ENCODE peak calls at places on chromosomes 13 and 19, in four cellular contexts. G is K562, S is HepG2, Z is GM12878. W is an unnamed sample.
A peak's percentile ranks its signal among the peaks of the same experiment; 100 is the strongest.

GRCh38 chr13:30900952-30901749 is 4.9 kb upstream of the MEDAG start:
- DNase-seq in Z (no peak), S (no peak), G (no peak), W (no peak)

GRCh38 chr13:76210262-76210661 is 574.1 kb downstream of the LMO7 start:
- DNase-seq in Z (no peak), S (no peak), G (no peak), W (no peak)

GRCh38 chr13:106695139-106695538 is 127.2 kb upstream of the ARGLU1 start:
- DNase-seq in Z (no peak), G (no peak), S (no peak), W (no peak)

GRCh38 chr13:46355906-46356305 is 31.1 kb downstream of the RUBCNL start:
- DNase-seq in Z (no peak), G (no peak), S (no peak), W (no peak)

GRCh38 chr13:50907781-50908180 is 1.8 kb upstream of the RNASEH2B start:
- DNase-seq in Z (no peak), S (no peak), G (no peak), W (no peak)

GRCh38 chr13:47639716-47640447 is 361.2 kb downstream of the SUCLA2 start:
- DNase-seq in G (no peak), Z (no peak), S (no peak), W (no peak)

GRCh38 chr19:4051175-4052101 is 15.3 kb downstream of the ZBTB7A start:
- DNase-seq in G (no peak), S (peak; percentile 44), Z (no peak), W (no peak)

GRCh38 chr13:73914119-73914518 is 220.1 kb downstream of the KLF12 start:
- DNase-seq in Z (no peak), S (no peak), G (no peak), W (no peak)

GRCh38 chr13:35664747-35665146 is 188.3 kb upstream of the MAB21L1 start:
- DNase-seq in S (no peak), G (no peak), Z (no peak), W (no peak)

GRCh38 chr19:42313096-42313839 is at the start of gene TMEM145:
- DNase-seq in G (peak; percentile 92), Z (no peak), S (no peak), W (peak; percentile 84)

GRCh38 chr13:99312493-99312883 is 5.3 kb upstream of the GPR183 start:
- DNase-seq in Z (no peak), G (no peak), S (no peak), W (no peak)

GRCh38 chr19:14472202-14472961 is 2.8 kb downstream of the PTGER1 start:
- DNase-seq in S (no peak), G (peak; percentile 88), Z (no peak), W (peak; percentile 92)

GRCh38 chr19:17778621-17779280 is 16.2 kb upstream of the B3GNT3 start:
- DNase-seq in S (no peak), Z (no peak), G (peak; percentile 78), W (peak; percentile 79)

GRCh38 chr13:95226051-95226450 is 75.2 kb downstream of the ABCC4 start:
- DNase-seq in G (no peak), S (no peak), Z (no peak), W (no peak)

GRCh38 chr13:113796948-113797676 is 38.1 kb downstream of the TMEM255B start:
- DNase-seq in G (no peak), S (no peak), Z (no peak), W (no peak)

GRCh38 chr13:76939215-76939614 is 9.1 kb upstream of the ACOD1 start:
- DNase-seq in G (no peak), Z (no peak), S (no peak), W (no peak)

GRCh38 chr13:49125964-49126363 is 94.2 kb upstream of the MLNR start:
- DNase-seq in S (no peak), Z (no peak), G (no peak), W (no peak)

GRCh38 chr13:34826432-34826831 is 115.6 kb upstream of the NBEA start:
- DNase-seq in Z (no peak), G (no peak), S (peak; percentile 3), W (no peak)

GRCh38 chr19:4473708-4474503 is 1.8 kb downstream of the HDGFL2 start:
- DNase-seq in G (no peak), Z (no peak), S (no peak), W (peak; percentile 55)

DNA sequence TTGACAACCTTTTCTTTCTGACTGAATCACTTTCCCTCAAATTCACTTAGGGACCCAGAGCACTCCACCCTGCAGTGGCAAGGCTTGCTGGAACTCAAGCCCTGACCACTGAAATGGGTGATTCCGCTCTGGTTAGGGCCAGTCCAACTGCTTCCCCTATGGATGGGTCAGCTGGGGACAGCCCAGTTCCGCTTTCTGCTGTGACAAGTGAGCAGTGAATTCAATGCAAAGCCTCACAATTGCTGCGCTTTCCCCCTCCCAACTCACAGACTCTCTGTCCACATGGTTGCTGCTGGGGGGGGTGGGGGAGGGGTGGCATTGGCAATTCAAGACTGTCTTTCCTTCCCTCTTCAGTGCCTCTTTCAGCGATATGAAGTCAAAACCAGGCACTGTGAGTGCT is 18.7 kb downstream of the CD70 start:
- DNase-seq in S (no peak), G (no peak), Z (no peak), W (peak; percentile 9)
- TF ChIP-seq POLR2AphosphoS5 in S (no peak), G (no peak), Z (no peak), W (no peak)

GRCh38 chr13:111035861-111036260 is 79.2 kb upstream of the ARHGEF7 start:
- DNase-seq in G (no peak), S (no peak), Z (no peak), W (no peak)

GRCh38 chr13:111031531-111031961 is 83.6 kb upstream of the ARHGEF7 start:
- DNase-seq in Z (no peak), S (no peak), G (no peak), W (no peak)

GRCh38 chr13:111036665-111037064 is 78.4 kb upstream of the ARHGEF7 start:
- DNase-seq in Z (no peak), S (no peak), G (no peak), W (no peak)

GRCh38 chr13:111034811-111035210 is 80.3 kb upstream of the ARHGEF7 start:
- DNase-seq in Z (no peak), S (no peak), G (no peak), W (no peak)

DNA sequence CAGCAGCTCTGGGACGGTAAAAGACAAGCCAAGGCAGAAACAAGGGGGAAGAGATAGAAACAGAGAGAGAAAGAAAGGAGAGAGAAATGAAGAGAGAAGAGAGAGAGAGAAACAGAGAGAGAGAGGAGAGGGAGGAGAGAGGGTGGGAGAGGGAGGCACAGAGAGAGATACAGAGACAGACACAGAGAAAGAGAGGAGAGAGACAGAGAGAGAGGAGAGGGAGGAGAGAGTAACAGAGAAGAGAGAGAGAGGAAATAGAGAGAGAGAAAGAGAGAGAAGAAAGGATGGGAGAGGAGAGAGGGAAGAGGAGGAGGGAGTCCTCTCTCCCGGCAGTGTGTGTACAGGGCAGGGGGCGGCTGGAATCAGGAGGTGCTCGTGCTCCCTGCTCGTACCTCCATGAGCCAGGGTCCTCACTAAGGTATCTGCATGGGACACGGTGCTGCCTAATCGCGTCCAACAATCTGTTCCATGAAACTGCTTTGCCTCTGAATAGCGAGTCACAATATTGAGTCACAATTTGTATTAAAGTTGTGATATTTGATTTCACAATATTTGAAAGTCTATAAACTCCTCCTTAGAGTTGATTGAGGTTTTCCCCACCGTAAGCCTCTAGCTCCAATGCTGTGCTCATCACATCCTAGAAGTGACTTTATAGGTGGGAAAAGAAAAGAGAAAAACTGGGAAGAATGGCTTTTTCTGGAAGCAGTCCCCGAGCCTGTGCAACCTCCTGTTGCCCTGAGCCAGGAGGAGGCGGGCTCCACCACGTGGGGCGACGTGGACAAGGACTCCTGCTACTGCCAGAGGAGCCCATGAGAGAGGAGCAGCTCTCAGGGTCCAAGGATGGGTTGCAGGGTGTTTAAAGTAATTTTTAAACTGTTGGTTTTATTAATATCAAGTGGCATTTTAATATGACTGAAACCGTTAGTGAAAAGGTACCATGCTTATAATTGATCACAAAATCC is 81.7 kb upstream of the ARHGEF7 start:
- DNase-seq in Z (no peak), G (no peak), S (no peak), W (no peak)
- H3K4me2 ChIP-seq in Z (no peak overlapping the region), G (no peak overlapping the region), S (no peak overlapping the region), W (no peak overlapping the region)

GRCh38 chr13:40026741-40027140 is 371.3 kb downstream of the COG6 start:
- DNase-seq in Z (peak; percentile 62), G (no peak), S (no peak), W (no peak)
- TF ChIP-seq JUNB in Z (no peak), G (no peak), S (no peak), W (no peak)

DNA sequence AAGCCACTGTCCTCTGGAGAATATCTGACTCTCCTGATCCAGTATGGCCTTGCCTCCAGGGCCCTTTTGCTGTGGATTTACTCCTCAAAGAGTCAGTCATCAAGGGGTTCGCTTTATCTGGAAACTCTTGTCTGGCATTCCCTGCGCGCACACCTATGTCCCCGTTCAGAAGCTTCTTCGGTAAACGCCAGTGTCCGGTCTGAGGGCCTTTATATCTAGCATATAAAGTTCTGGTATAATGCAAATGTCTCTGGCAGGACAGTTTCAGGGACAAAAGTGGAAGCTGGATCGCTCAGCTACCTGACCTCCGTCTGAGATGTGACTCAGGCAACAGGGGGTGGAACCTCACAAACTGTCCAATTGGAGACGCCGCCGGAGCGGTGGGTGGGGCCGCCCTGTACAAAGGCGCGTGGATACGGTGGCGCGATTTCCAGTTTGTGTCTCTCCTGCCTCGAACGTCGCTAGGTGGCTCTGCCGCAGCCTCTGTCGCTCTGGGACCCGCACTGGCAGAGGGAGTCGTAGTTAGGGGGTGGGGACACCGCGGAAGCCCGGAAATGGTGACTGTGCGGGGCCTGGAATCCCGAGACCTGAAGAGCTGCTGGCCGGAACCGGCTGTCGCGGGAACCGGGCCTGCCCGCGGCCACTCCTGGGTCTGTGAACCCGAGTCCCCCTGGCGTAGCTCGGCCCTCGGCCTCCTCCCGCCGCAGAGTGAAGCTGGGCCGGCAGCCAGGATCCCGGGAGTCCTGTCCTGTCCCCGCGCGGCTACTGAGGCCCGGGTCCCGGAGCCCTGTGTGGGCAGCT is 10.6 kb upstream of the ZNF709 start:
- DNase-seq in G (peak; percentile 71), Z (peak; percentile 74), S (peak; percentile 95), W (peak; percentile 98)
- TF ChIP-seq POLR2AphosphoS5 in G (peak; percentile 39), Z (peak; percentile 86), S (peak; percentile 95), W (peak; percentile 97)

GRCh38 chr13:41699759-41700158 is 242.4 kb downstream of the RGCC start:
- DNase-seq in S (no peak), Z (no peak), G (no peak), W (no peak)

GRCh38 chr13:41697578-41697977 is 240.2 kb downstream of the RGCC start:
- DNase-seq in Z (no peak), G (no peak), S (no peak), W (peak; percentile 25)

GRCh38 chr13:41693434-41693833 is 236.1 kb downstream of the RGCC start:
- DNase-seq in Z (no peak), S (no peak), G (no peak), W (no peak)

GRCh38 chr13:41694902-41695301 is 237.6 kb downstream of the RGCC start:
- DNase-seq in Z (peak; percentile 7), S (no peak), G (no peak), W (no peak)

DNA sequence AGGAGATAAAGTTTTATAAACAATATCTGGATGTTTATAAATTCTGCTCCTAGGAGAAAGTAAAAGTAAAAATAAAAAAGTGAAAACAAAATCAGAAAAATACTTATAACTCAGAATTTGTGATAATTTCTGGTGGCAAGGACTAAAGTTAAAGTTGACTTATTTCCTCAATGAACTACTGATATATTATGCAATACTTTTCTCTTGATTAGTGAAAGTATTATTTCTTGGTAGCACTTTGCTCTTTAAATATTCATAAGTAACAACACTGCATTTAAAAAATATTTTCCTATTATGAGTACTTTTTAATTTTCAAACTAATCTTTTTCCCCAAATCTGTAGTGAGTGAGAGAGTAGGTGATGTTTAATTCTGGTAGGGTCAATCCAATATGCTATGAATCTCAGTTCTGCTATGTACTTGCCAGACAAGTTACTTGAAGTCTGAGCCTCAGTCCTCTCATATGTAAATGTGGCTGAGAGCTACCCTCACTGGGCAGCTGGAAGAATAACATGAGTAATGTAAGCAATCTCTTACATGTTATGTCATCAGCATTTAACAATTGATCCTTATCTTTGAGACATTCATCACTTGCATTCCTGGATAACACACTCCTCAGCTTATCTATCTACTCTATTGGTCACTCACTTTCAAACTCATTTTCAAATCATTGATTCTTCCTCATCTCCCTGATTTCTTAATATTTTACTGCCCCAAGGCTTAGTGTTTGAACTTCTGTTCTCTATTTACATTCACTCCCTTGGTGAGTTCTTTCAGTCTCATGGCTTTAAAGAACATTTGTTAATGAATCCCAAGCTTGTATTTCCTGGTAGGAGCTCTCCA is 239.0 kb downstream of the RGCC start:
- DNase-seq in G (no peak), Z (no peak), S (peak; percentile 2), W (peak; percentile 63)
- H3K4me2 ChIP-seq in G (no peak overlapping the region), Z (no peak overlapping the region), S (no peak overlapping the region), W (peak overlapping the region; percentile 41)